ENCODE peak calls at places on chromosomes 3 and 15, in nine cellular contexts. Q is iris pigment epithelial cell; G is mucosa of gallbladder; K is posterior vena cava; P is left colon; B is uterus; A is AG08396; C is effector memory CD8-positive, alpha-beta T cell; O is stomach. R is an unnamed sample.

GRCh38 chr3:172279191-172279640 is 169.0 kb downstream of the GHSR start:
- DNase-seq in Q (no peak), G (no peak), K (no peak), P (no peak), B (no peak), A (no peak), C (no peak), O (no peak), R (no peak)

GRCh38 chr15:20280933-20281463 is 260.6 kb downstream of the GOLGA6L6 start:
- DNase-seq in Q (no peak), G (no peak), K (peak), P (no peak), B (no peak), A (no peak), C (no peak), O (no peak), R (no peak)

GRCh38 chr3:46325645-46326300 is 28.1 kb upstream of the CCR2 start:
- DNase-seq in Q (no peak), G (no peak), K (no peak), P (no peak), B (no peak), A (no peak), C (no peak), O (no peak), R (no peak)

GRCh38 chr15:78075490-78076230 is 1.9 kb downstream of the TBC1D2B start:
- DNase-seq in Q (peak), G (peak), K (no peak), P (peak), B (peak), A (peak), C (no peak), O (peak), R (peak)

GRCh38 chr3:43692085-43692484 is 1.3 kb downstream of the ABHD5 start:
- DNase-seq in Q (peak), G (no peak), K (no peak), P (no peak), B (no peak), A (no peak), C (no peak), O (no peak), R (no peak)

GRCh38 chr3:39088889-39089288 is 18.5 kb downstream of the GORASP1 start:
- DNase-seq in Q (peak), G (no peak), K (no peak), P (no peak), B (no peak), A (no peak), C (no peak), O (no peak), R (no peak)

GRCh38 chr3:160643994-160644393 is 33.0 kb upstream of the ARL14 start:
- DNase-seq in Q (no peak), G (no peak), K (no peak), P (no peak), B (no peak), A (no peak), C (no peak), O (no peak), R (peak)

GRCh38 chr15:73901126-73901810 is 25.0 kb upstream of the LOXL1 start:
- DNase-seq in Q (no peak), G (no peak), K (no peak), P (no peak), B (no peak), A (no peak), C (no peak), O (no peak), R (no peak)

GRCh38 chr3:132256984-132257383 is 60.2 kb upstream of the ACP3 start:
- DNase-seq in Q (peak), G (no peak), K (no peak), P (no peak), B (no peak), A (no peak), C (no peak), O (peak), R (peak)

GRCh38 chr15:100891316-100892012 is 11.8 kb downstream of the ALDH1A3 start:
- DNase-seq in Q (no peak), G (no peak), K (peak), P (no peak), B (peak), A (no peak), C (no peak), O (peak), R (peak)

GRCh38 chr3:150603888-150604319 is 783 bp downstream of the SELENOT start:
- DNase-seq in Q (no peak), G (no peak), K (no peak), P (no peak), B (no peak), A (no peak), C (no peak), O (no peak), R (no peak)

GRCh38 chr15:70252056-70252935 is 154.6 kb upstream of the TLE3 start:
- DNase-seq in Q (no peak), G (no peak), K (peak), P (peak), B (peak), A (no peak), C (no peak), O (peak), R (no peak)

GRCh38 chr15:75672646-75673425 is 25.1 kb downstream of the SNX33 start:
- DNase-seq in Q (peak), G (peak), K (no peak), P (no peak), B (no peak), A (peak), C (no peak), O (peak), R (peak)

GRCh38 chr15:76391309-76391708 is 54.7 kb downstream of the ISL2 start:
- DNase-seq in Q (no peak), G (no peak), K (no peak), P (no peak), B (no peak), A (no peak), C (no peak), O (no peak), R (no peak)

GRCh38 chr15:49492834-49493233 is 69.8 kb downstream of the FGF7 start:
- DNase-seq in Q (peak), G (no peak), K (no peak), P (no peak), B (no peak), A (peak), C (no peak), O (no peak), R (peak)

GRCh38 chr3:2937578-2937977 is 172.6 kb downstream of the IL5RA start:
- DNase-seq in Q (no peak), G (no peak), K (no peak), P (no peak), B (no peak), A (no peak), C (no peak), O (no peak), R (no peak)

GRCh38 chr15:97196066-97197027 is 764.2 kb upstream of the ARRDC4 start:
- DNase-seq in Q (no peak), G (no peak), K (no peak), P (no peak), B (no peak), A (no peak), C (no peak), O (no peak), R (no peak)

GRCh38 chr3:123808812-123809211 is 75.3 kb downstream of the MYLK start:
- DNase-seq in Q (no peak), G (no peak), K (no peak), P (no peak), B (no peak), A (no peak), C (no peak), O (no peak), R (no peak)

GRCh38 chr15:38683382-38684242 is 119.0 kb upstream of the RASGRP1 start:
- DNase-seq in Q (peak), G (peak), K (no peak), P (no peak), B (no peak), A (peak), C (peak), O (peak), R (peak)

GRCh38 chr15:25545017-25545416 is 106.2 kb upstream of the UBE3A start:
- DNase-seq in Q (peak), G (no peak), K (no peak), P (no peak), B (no peak), A (no peak), C (no peak), O (no peak), R (no peak)

GRCh38 chr3:194931366-194931765 is 245.7 kb downstream of the FAM43A start:
- DNase-seq in Q (no peak), G (no peak), K (no peak), P (no peak), B (no peak), A (no peak), C (no peak), O (no peak), R (no peak)

GRCh38 chr3:129687586-129688125 is 81.2 kb upstream of the PLXND1 start:
- DNase-seq in Q (no peak), G (no peak), K (no peak), P (no peak), B (no peak), A (no peak), C (no peak), O (no peak), R (no peak)

GRCh38 chr3:117017135-117017990 is 307.8 kb downstream of the TUSC7 start:
- DNase-seq in Q (peak), G (no peak), K (no peak), P (no peak), B (no peak), A (no peak), C (no peak), O (no peak), R (no peak)

GRCh38 chr3:177249203-177249602 is 51.9 kb upstream of the TBL1XR1 start:
- DNase-seq in Q (no peak), G (peak), K (no peak), P (peak), B (no peak), A (no peak), C (no peak), O (no peak), R (no peak)

GRCh38 chr3:189099031-189099471 is 72.7 kb upstream of the TPRG1 start:
- DNase-seq in Q (no peak), G (peak), K (peak), P (peak), B (peak), A (peak), C (no peak), O (no peak), R (peak)

GRCh38 chr3:51930439-51930838 is 11.3 kb downstream of the RRP9 start:
- DNase-seq in Q (no peak), G (no peak), K (no peak), P (no peak), B (no peak), A (no peak), C (no peak), O (no peak), R (no peak)

GRCh38 chr3:169232863-169233262 is 430.6 kb downstream of the MECOM start:
- DNase-seq in Q (peak), G (no peak), K (no peak), P (no peak), B (no peak), A (no peak), C (no peak), O (no peak), R (peak)

GRCh38 chr3:184562875-184563568 is 1.4 kb downstream of the EPHB3 start:
- DNase-seq in Q (no peak), G (no peak), K (no peak), P (no peak), B (peak), A (peak), C (no peak), O (no peak), R (no peak)

GRCh38 chr3:122992628-122993570 is 34.7 kb downstream of the SEMA5B start:
- DNase-seq in Q (no peak), G (no peak), K (peak), P (no peak), B (peak), A (no peak), C (no peak), O (no peak), R (no peak)

GRCh38 chr3:62604746-62605351 is 231.5 kb upstream of the FEZF2 start:
- DNase-seq in Q (no peak), G (no peak), K (no peak), P (no peak), B (no peak), A (no peak), C (no peak), O (no peak), R (no peak)

GRCh38 chr3:13277860-13278531 is 142.1 kb downstream of the NUP210 start:
- DNase-seq in Q (no peak), G (no peak), K (peak), P (no peak), B (no peak), A (peak), C (no peak), O (no peak), R (peak)

GRCh38 chr15:99565031-99565280 is 828 bp upstream of the MEF2A start:
- DNase-seq in Q (no peak), G (no peak), K (no peak), P (peak), B (no peak), A (no peak), C (no peak), O (no peak), R (no peak)

GRCh38 chr3:49788056-49788455 is 1.7 kb upstream of the IP6K1 start:
- DNase-seq in Q (no peak), G (no peak), K (peak), P (no peak), B (no peak), A (no peak), C (no peak), O (no peak), R (no peak)

GRCh38 chr3:180073561-180073960 is 36.8 kb upstream of the PEX5L start:
- DNase-seq in Q (no peak), G (no peak), K (no peak), P (no peak), B (no peak), A (no peak), C (no peak), O (no peak), R (no peak)

GRCh38 chr3:25897019-25897418 is 107.1 kb downstream of the OXSM start:
- DNase-seq in Q (peak), G (no peak), K (no peak), P (no peak), B (no peak), A (no peak), C (no peak), O (no peak), R (peak)

GRCh38 chr3:54433846-54434245 is 311.5 kb downstream of the CACNA2D3 start:
- DNase-seq in Q (no peak), G (no peak), K (no peak), P (no peak), B (no peak), A (no peak), C (no peak), O (no peak), R (peak)

GRCh38 chr3:30535515-30535914 is 70.9 kb upstream of the TGFBR2 start:
- DNase-seq in Q (no peak), G (no peak), K (no peak), P (no peak), B (no peak), A (no peak), C (no peak), O (no peak), R (no peak)